ENCODE peak calls at places on chromosome 2, in seven cellular contexts. A, Z, K, J, T, C and Q are unnamed samples.

GRCh38 chr2:137192366-137193315 is 427.3 kb downstream of the THSD7B start:
- DNase-seq in A (no peak), Z (no peak), K (no peak), J (no peak), T (no peak), C (no peak), Q (no peak)

GRCh38 chr2:74297391-74297790 is 45.8 kb downstream of the SLC4A5 start:
- DNase-seq in A (no peak), Z (no peak), K (no peak), J (no peak), T (no peak), C (no peak), Q (no peak)

GRCh38 chr2:160270571-160271113 is 70.6 kb upstream of the ITGB6 start:
- DNase-seq in A (no peak), Z (peak; percentile 31), K (no peak), J (peak; percentile 70), T (no peak), C (no peak), Q (no peak)

GRCh38 chr2:202290970-202291369 is 25.4 kb downstream of the NOP58 start:
- DNase-seq in A (no peak), Z (no peak), K (no peak), J (no peak), T (no peak), C (no peak), Q (no peak)

GRCh38 chr2:131425191-131426021 is 50.5 kb upstream of the TUBA3D start:
- DNase-seq in A (no peak), Z (no peak), K (peak; percentile 71), J (no peak), T (no peak), C (no peak), Q (no peak)

GRCh38 chr2:25222475-25223121 is 54.2 kb upstream of the POMC start:
- DNase-seq in A (no peak), Z (no peak), K (no peak), J (no peak), T (no peak), C (no peak), Q (no peak)

GRCh38 chr2:98148968-98149697 is 62.2 kb downstream of the VWA3B start:
- DNase-seq in A (no peak), Z (no peak), K (no peak), J (no peak), T (peak; percentile 24), C (no peak), Q (peak; percentile 40)

GRCh38 chr2:224055101-224055500 is 16.0 kb upstream of the SERPINE2 start:
- DNase-seq in A (no peak), Z (no peak), K (no peak), J (no peak), T (no peak), C (no peak), Q (no peak)

GRCh38 chr2:127153691-127154158 is 46.8 kb upstream of the BIN1 start:
- DNase-seq in A (no peak), Z (no peak), K (no peak), J (peak; percentile 70), T (no peak), C (no peak), Q (no peak)

GRCh38 chr2:191552036-191552435 is 125.9 kb upstream of the NABP1 start:
- DNase-seq in A (no peak), Z (no peak), K (no peak), J (no peak), T (no peak), C (no peak), Q (no peak)

GRCh38 chr2:16632615-16633014 is 33.0 kb downstream of the CYRIA start:
- DNase-seq in A (no peak), Z (no peak), K (no peak), J (no peak), T (no peak), C (no peak), Q (no peak)

GRCh38 chr2:130381145-130381544 is 25.3 kb downstream of the PTPN18 start:
- DNase-seq in A (no peak), Z (no peak), K (no peak), J (peak; percentile 38), T (no peak), C (no peak), Q (no peak)

GRCh38 chr2:130381619-130382018 is 25.8 kb downstream of the PTPN18 start:
- DNase-seq in A (no peak), Z (no peak), K (no peak), J (no peak), T (no peak), C (no peak), Q (no peak)

GRCh38 chr2:130378898-130379214 is 23.0 kb downstream of the PTPN18 start:
- DNase-seq in A (no peak), Z (no peak), K (no peak), J (peak; percentile 48), T (no peak), C (no peak), Q (no peak)

GRCh38 chr2:130378206-130378897 is 22.5 kb downstream of the PTPN18 start:
- DNase-seq in A (no peak), Z (no peak), K (no peak), J (no peak), T (no peak), C (no peak), Q (no peak)

DNA sequence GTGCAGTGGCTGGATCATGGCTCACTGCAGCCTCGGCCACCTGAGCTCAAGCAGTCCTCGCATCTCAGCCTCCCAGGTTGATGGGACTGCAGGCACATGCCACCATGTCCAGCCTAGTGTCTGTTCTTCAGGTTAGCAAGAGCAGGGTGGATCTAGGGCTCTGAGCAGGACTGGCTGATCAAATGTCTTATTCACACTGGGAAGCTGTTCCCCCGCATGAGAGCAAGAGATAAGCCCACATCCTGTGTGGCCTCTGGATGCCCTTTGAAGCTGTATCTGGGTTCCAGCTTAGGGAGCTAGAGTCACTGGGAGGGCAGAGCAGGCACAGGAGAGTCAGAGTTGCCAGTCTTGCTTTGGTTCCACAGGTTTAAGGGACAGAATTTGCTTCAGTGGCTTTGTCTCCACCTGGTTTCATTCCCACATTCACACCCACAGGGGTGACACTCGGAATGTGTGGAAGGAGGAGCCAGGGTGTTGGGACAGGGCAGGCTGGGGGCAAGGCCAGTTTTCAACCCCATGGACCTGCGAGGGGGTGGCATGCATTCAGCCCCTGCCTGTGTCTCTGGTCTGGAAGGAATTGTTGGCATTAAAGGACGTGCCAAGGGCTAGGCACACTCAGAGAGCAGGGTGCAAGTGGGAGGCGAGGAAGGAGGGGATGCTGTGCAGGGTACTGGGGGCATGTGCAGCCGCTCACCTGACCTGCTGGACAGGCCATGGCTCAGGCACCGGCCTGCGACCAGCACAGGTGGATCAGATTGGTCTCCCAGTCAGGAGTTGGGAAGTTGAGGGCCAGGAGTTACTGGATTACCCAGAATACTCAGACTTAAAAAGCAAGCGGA is 24.5 kb downstream of the PTPN18 start:
- DNase-seq in A (no peak), Z (no peak), K (no peak), J (peak; percentile 38), T (no peak), C (no peak), Q (no peak)
- TF ChIP-seq POLR2AphosphoS5 in A (no peak), Z (no peak), K (no peak), J (no peak), T (no peak), C (no peak), Q (no peak)

GRCh38 chr2:54771166-54771565 is 47.7 kb downstream of the EML6 start:
- DNase-seq in A (no peak), Z (no peak), K (no peak), J (no peak), T (peak; percentile 70), C (no peak), Q (no peak)

GRCh38 chr2:54773233-54773632 is 49.8 kb downstream of the EML6 start:
- DNase-seq in A (no peak), Z (no peak), K (no peak), J (no peak), T (no peak), C (no peak), Q (no peak)

GRCh38 chr2:54772531-54772930 is 49.1 kb downstream of the EML6 start:
- DNase-seq in A (no peak), Z (no peak), K (no peak), J (no peak), T (no peak), C (no peak), Q (no peak)

GRCh38 chr2:54770676-54771075 is 47.2 kb downstream of the EML6 start:
- DNase-seq in A (no peak), Z (no peak), K (no peak), J (no peak), T (no peak), C (no peak), Q (no peak)

DNA sequence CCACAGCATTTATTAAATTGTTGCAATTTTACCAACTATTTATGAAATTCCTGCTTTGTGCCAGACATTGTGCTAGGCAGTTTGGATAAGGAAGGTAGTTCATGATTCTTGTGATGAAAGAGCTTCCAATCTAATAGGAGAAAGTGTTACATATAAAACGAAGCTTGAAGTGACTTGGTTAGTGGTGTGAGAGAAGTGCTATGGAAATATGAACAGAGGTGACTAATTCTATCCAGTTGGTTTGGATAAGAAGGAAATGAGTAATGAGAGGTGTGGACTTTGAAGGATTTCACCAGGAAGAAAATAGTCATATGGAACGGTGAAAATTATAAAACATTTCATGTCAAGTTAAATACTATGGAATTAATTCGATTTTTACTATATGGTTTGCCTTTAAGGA is 48.6 kb downstream of the EML6 start:
- DNase-seq in A (no peak), Z (no peak), K (no peak), J (no peak), T (peak; percentile 59), C (no peak), Q (no peak)
- H3K4me3 ChIP-seq in A (no peak overlapping the region), Z (no peak overlapping the region), K (no peak overlapping the region), J (no peak overlapping the region), T (peak overlapping the region; percentile 27), C (no peak overlapping the region), Q (no peak overlapping the region)

GRCh38 chr2:227870710-227871374 is 589 bp upstream of the DAW1 start:
- DNase-seq in A (no peak), Z (no peak), K (no peak), J (no peak), T (no peak), C (no peak), Q (no peak)
- TF ChIP-seq POLR2A in A (no peak), Z (no peak), K (no peak), J (no peak), T (no peak), C (no peak), Q (no peak)

GRCh38 chr2:233351423-233351822 is 2.9 kb upstream of the DGKD start:
- DNase-seq in A (no peak), Z (no peak), K (no peak), J (no peak), T (peak; percentile 18), C (peak; percentile 2), Q (no peak)

GRCh38 chr2:233349005-233349998 is 5.0 kb upstream of the DGKD start:
- DNase-seq in A (no peak), Z (peak; percentile 48), K (no peak), J (no peak), T (no peak), C (peak; percentile 82), Q (peak; percentile 25)

GRCh38 chr2:233353101-233353768 is 1.1 kb upstream of the DGKD start:
- DNase-seq in A (no peak), Z (peak; percentile 39), K (peak; percentile 84), J (no peak), T (no peak), C (peak; percentile 11), Q (no peak)

GRCh38 chr2:233352141-233352842 is 2.0 kb upstream of the DGKD start:
- DNase-seq in A (no peak), Z (no peak), K (no peak), J (no peak), T (no peak), C (peak; percentile 7), Q (no peak)

DNA sequence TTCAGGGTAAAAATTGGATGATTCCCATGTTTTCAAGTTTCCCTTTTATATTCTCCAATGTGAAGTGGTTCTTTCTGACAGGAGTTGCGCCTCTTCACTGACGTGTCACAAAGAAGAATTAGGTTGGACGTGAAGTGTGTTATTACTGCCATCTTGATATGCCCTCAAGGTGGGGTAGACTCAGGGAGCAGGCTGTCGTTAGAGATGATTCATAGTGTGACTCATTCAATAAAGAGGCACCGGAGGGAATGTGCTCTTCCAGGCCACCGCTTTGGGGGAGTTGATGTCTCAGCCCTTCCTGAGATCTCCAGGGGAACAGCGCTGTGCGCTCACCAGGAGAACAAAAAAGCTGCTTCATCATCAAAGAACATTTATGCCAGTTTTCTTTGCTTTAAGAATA is 3.6 kb upstream of the DGKD start:
- DNase-seq in A (peak; percentile 16), Z (no peak), K (no peak), J (no peak), T (peak; percentile 92), C (peak; percentile 27), Q (peak; percentile 36)
- TF ChIP-seq POLR2AphosphoS5 in A (peak; percentile 38), Z (peak; percentile 24), K (no peak), J (no peak), T (peak; percentile 66), C (peak; percentile 50), Q (peak; percentile 16)